ENCODE peak calls at places on chromosomes 11 and 22, in nine cellular contexts. T is Panc1; I is Ammon's horn; P is GM10248; D is OCI-LY7; X is small intestine; B is activated CD4-positive, alpha-beta T cell treated with anti-CD3 and anti-CD28 coated beads, Interleukin-2, amount 50 U/mL, for 1 hour; R is HEK293T; Q is myocyte. O is an unnamed sample.

GRCh38 chr11:102010776-102011500 is 36.3 kb upstream of the CFAP300 start:
- DNase-seq in Q (peak; percentile 95), I (no peak), R (peak; percentile 62), P (no peak), B (no peak), T (peak; percentile 87), X (peak; percentile 86), D (no peak), O (no peak)

GRCh38 chr22:41217553-41218157 is 12.5 kb downstream of the L3MBTL2 start:
- DNase-seq in X (peak; percentile 13), P (peak; percentile 77), Q (peak; percentile 81), D (peak; percentile 48), B (peak; percentile 23), T (no peak), R (no peak), I (peak; percentile 78), O (peak; percentile 100)

GRCh38 chr11:35138606-35138948 is 394 bp upstream of the CD44 start:
- DNase-seq in D (no peak), R (no peak), T (no peak), X (no peak), B (no peak), Q (no peak), P (no peak), I (no peak), O (no peak)

GRCh38 chr11:117676501-117676900 is 120.5 kb downstream of the DSCAML1 start:
- DNase-seq in Q (no peak), D (no peak), P (no peak), T (no peak), B (no peak), X (no peak), I (no peak), R (no peak), O (no peak)

GRCh38 chr11:73186294-73186850 is 31.7 kb upstream of the P2RY2 start:
- DNase-seq in T (no peak), D (no peak), X (no peak), Q (no peak), I (no peak), B (no peak), P (no peak), R (no peak), O (peak; percentile 45)

GRCh38 chr11:69540118-69541000 is 58.9 kb downstream of the LINC01488 start:
- DNase-seq in P (no peak), D (no peak), T (no peak), B (no peak), Q (no peak), X (no peak), I (no peak), R (no peak), O (no peak)

GRCh38 chr11:77776455-77776854 is 44.1 kb downstream of the RSF1 start:
- DNase-seq in I (no peak), X (no peak), T (peak; percentile 8), Q (peak; percentile 5), D (peak; percentile 32), B (no peak), P (no peak), R (peak; percentile 13), O (peak; percentile 12)

GRCh38 chr11:134656861-134657540 is 245.0 kb upstream of the B3GAT1 start:
- DNase-seq in Q (no peak), X (no peak), I (no peak), P (no peak), D (no peak), R (no peak), B (no peak), T (no peak), O (no peak)

GRCh38 chr22:43207849-43208702 is 21.1 kb upstream of the TTLL12 start:
- DNase-seq in I (no peak), X (no peak), Q (no peak), P (no peak), R (no peak), D (no peak), T (no peak), B (no peak), O (no peak)

GRCh38 chr11:17741487-17741886 is 6.9 kb downstream of the KCNC1 start:
- DNase-seq in X (no peak), P (no peak), B (no peak), Q (no peak), I (no peak), D (no peak), R (no peak), T (no peak), O (no peak)

GRCh38 chr22:38674888-38675287 is 6.9 kb upstream of the TOMM22 start:
- DNase-seq in B (no peak), D (no peak), R (no peak), P (no peak), X (no peak), T (no peak), Q (no peak), I (peak; percentile 49), O (no peak)

GRCh38 chr11:45580399-45580798 is 85.0 kb downstream of the CHST1 start:
- DNase-seq in R (peak; percentile 55), D (no peak), P (no peak), T (no peak), X (no peak), I (no peak), B (no peak), Q (peak; percentile 60), O (peak; percentile 32)

GRCh38 chr11:128365044-128365443 is 222.3 kb downstream of the ETS1 start:
- DNase-seq in R (no peak), D (peak; percentile 34), I (no peak), X (peak; percentile 19), B (no peak), P (peak; percentile 16), T (no peak), Q (peak; percentile 77), O (no peak)

GRCh38 chr11:95140397-95141030 is 50.9 kb downstream of the ENDOD1 start:
- DNase-seq in P (no peak), T (no peak), B (no peak), D (no peak), X (peak; percentile 37), I (no peak), Q (no peak), R (no peak), O (no peak)

O was measured in MV-4-11.